ENCODE peak calls at places on chromosomes 13 and 19, in nine cellular contexts. A, N, M, S, C, Q, D, L and J are unnamed samples.

GRCh38 chr19:1001538-1002166 is 1.4 kb downstream of the GRIN3B start:
- DNase-seq in A (peak; percentile 82), N (no peak), M (no peak), S (peak; percentile 75), C (no peak), Q (peak; percentile 74), D (no peak), L (peak; percentile 75), J (peak; percentile 65)

GRCh38 chr13:30915691-30916541 is 9.8 kb downstream of the MEDAG start:
- DNase-seq in A (no peak), N (no peak), M (no peak), S (no peak), C (no peak), Q (no peak), D (no peak), L (no peak), J (no peak)

GRCh38 chr13:23377603-23378002 is 55.9 kb downstream of the SACS start:
- DNase-seq in A (no peak), N (no peak), M (no peak), S (no peak), C (no peak), Q (no peak), D (no peak), L (no peak), J (no peak)

GRCh38 chr13:113015826-113016525 is 47.0 kb downstream of the MCF2L start:
- DNase-seq in A (no peak), N (no peak), M (no peak), S (no peak), C (no peak), Q (no peak), D (no peak), L (no peak), J (no peak)

GRCh38 chr13:46182491-46182877 is 507 bp upstream of the LCP1 start:
- DNase-seq in A (no peak), N (no peak), M (no peak), S (no peak), C (no peak), Q (no peak), D (no peak), L (peak; percentile 34), J (peak; percentile 13)

GRCh38 chr19:6740589-6741348 is 1.3 kb downstream of the TRIP10 start:
- DNase-seq in A (peak; percentile 63), N (no peak), M (no peak), S (peak; percentile 56), C (no peak), Q (no peak), D (no peak), L (peak; percentile 28), J (peak; percentile 65)

GRCh38 chr13:20721454-20722357 is 18.2 kb downstream of the IL17D start:
- DNase-seq in A (peak; percentile 35), N (peak; percentile 60), M (no peak), S (no peak), C (no peak), Q (peak; percentile 46), D (no peak), L (peak; percentile 66), J (peak; percentile 32)

GRCh38 chr13:38684714-38685113 is 2.2 kb upstream of the FREM2 start:
- DNase-seq in A (no peak), N (no peak), M (no peak), S (no peak), C (no peak), Q (no peak), D (no peak), L (no peak), J (no peak)

GRCh38 chr13:36212789-36213188 is 1.6 kb downstream of the SOHLH2 start:
- DNase-seq in A (no peak), N (no peak), M (no peak), S (no peak), C (no peak), Q (peak; percentile 45), D (no peak), L (no peak), J (no peak)

GRCh38 chr19:35395762-35396199 is 24.9 kb downstream of the GPR42 start:
- DNase-seq in A (no peak), N (no peak), M (no peak), S (no peak), C (no peak), Q (no peak), D (no peak), L (no peak), J (no peak)

DNA sequence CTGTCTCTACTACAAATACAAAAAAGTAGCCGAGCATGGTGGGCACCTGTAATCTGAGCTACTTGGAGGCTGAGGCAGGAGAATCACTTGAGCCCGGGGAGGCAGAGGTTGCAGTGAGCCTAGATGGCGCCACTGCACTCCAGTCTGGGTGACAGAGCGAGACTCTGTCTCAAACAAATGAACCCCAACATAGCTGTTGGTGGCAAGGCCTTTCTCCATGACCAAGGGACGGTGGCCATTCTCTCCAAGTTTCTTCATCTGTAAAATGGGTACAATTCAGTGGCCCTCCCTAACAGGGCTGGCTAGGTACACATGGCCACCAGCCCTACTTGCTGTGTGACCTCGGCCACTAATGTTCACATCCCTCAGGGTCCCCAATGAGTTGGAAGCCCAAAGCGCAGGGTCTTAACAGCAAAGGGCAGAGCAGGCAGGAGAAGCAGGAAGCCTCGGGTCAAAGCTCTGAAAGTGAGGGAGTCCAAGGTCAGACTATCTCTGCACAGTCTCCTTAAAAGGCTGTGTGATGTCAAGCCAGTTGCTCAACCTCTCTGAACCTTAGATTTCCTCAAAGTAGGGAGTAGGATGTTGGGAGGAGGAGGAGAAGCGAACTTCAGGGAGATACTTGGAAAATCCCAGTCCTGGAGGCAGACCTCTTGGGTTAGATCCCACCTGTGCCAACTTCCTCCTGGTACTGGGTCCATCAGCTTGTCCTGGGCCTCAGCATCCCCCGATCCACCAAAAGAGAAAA is 2.7 kb downstream of the JUND start:
- DNase-seq in A (peak; percentile 18), N (peak; percentile 55), M (no peak), S (no peak), C (no peak), Q (no peak), D (no peak), L (peak; percentile 77), J (peak; percentile 15)
- TF ChIP-seq CTCF in A (no peak), N (peak; percentile 33), M (peak; percentile 44), S (no peak), C (peak; percentile 38), Q (peak; percentile 56), D (no peak), L (no peak), J (no peak)

GRCh38 chr13:108728370-108728769 is 99.0 kb downstream of the MYO16 start:
- DNase-seq in A (peak; percentile 6), N (no peak), M (peak; percentile 77), S (no peak), C (no peak), Q (no peak), D (no peak), L (no peak), J (no peak)
- TF ChIP-seq CTCF in A (peak; percentile 29), N (no peak), M (peak; percentile 79), S (no peak), C (no peak), Q (peak; percentile 14), D (no peak), L (no peak), J (no peak)

GRCh38 chr19:17389957-17390664 is 3.9 kb downstream of the CCDC194 start:
- DNase-seq in A (no peak), N (no peak), M (no peak), S (no peak), C (no peak), Q (no peak), D (no peak), L (no peak), J (no peak)

GRCh38 chr19:17393914-17394313 is at the start of gene CCDC194:
- DNase-seq in A (no peak), N (no peak), M (no peak), S (no peak), C (no peak), Q (no peak), D (no peak), L (no peak), J (no peak)

GRCh38 chr19:17390665-17391370 is 3.2 kb downstream of the CCDC194 start:
- DNase-seq in A (peak; percentile 98), N (peak; percentile 92), M (peak; percentile 80), S (peak; percentile 85), C (no peak), Q (peak; percentile 95), D (no peak), L (peak; percentile 95), J (peak; percentile 86)

GRCh38 chr19:17389288-17389687 is 4.7 kb downstream of the CCDC194 start:
- DNase-seq in A (no peak), N (no peak), M (no peak), S (no peak), C (no peak), Q (no peak), D (no peak), L (no peak), J (no peak)

GRCh38 chr19:17391371-17392151 is 2.4 kb downstream of the CCDC194 start:
- DNase-seq in A (no peak), N (no peak), M (no peak), S (no peak), C (no peak), Q (no peak), D (no peak), L (no peak), J (no peak)
- TF ChIP-seq CTCF in A (no peak), N (no peak), M (no peak), S (no peak), C (no peak), Q (no peak), D (no peak), L (peak; percentile 7), J (no peak)

DNA sequence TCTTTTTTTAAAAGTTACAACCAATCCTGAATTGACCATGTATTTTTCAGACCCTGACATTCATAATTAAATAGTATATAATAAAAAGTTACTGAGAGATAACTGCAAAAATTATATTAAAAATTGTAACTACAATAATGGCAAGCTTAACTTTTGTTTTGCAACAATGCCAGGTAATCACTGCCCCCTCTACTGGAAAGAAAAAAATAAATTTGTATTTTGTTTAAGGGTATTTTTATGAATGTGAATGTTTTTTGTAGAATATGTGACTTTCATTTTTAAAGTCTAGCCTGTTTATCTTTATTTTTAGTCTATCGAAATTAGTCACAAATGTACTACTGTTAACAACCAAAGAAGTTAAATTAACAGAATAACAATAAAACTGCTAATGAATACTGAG is 21.7 kb downstream of the MRPS31 start:
- DNase-seq in A (no peak), N (peak; percentile 3), M (no peak), S (no peak), C (no peak), Q (no peak), D (no peak), L (no peak), J (no peak)
- TF ChIP-seq CTCF in A (no peak), N (peak; percentile 29), M (peak; percentile 11), S (no peak), C (no peak), Q (peak; percentile 26), D (no peak), L (no peak), J (peak; percentile 31)